ENCODE peak calls at places on chromosomes 2 and 18, in four cellular contexts. F is GM23338, Q is stomach, C is MM.1S. W is an unnamed sample.

GRCh38 chr2:120734930-120735611 is 597 bp upstream of the GLI2 start:
- DNase-seq in F (peak; percentile 67), Q (peak; percentile 22), C (no peak), W (no peak)

GRCh38 chr2:42163444-42164045 is 5.6 kb upstream of the EML4 start:
- DNase-seq in F (no peak), Q (no peak), C (no peak), W (no peak)

GRCh38 chr2:43027103-43027482 is 199.3 kb downstream of the ZFP36L2 start:
- DNase-seq in F (no peak), Q (no peak), C (no peak), W (no peak)

GRCh38 chr2:143617803-143618415 is 488.7 kb downstream of the ARHGAP15 start:
- DNase-seq in F (no peak), Q (no peak), C (peak; percentile 42), W (no peak)

GRCh38 chr18:58338961-58339722 is 289.7 kb downstream of the ALPK2 start:
- DNase-seq in F (peak; percentile 84), Q (peak; percentile 48), C (no peak), W (no peak)

GRCh38 chr2:201827621-201828020 is 21.3 kb downstream of the CDK15 start:
- DNase-seq in F (no peak), Q (no peak), C (no peak), W (no peak)

GRCh38 chr2:2822143-2822542 is 491.1 kb upstream of the MYT1L start:
- DNase-seq in F (no peak), Q (no peak), C (no peak), W (no peak)

GRCh38 chr2:217715484-217715883 is 287.3 kb downstream of the TNS1 start:
- DNase-seq in F (no peak), Q (no peak), C (no peak), W (no peak)

GRCh38 chr2:111694690-111695089 is 189.3 kb downstream of the ANAPC1 start:
- DNase-seq in F (no peak), Q (no peak), C (no peak), W (no peak)

GRCh38 chr2:232420073-232420454 is 13.4 kb downstream of the ALPG start:
- DNase-seq in F (peak; percentile 61), Q (no peak), C (no peak), W (no peak)

GRCh38 chr2:120684691-120685402 is 50.8 kb upstream of the GLI2 start:
- DNase-seq in F (no peak), Q (no peak), C (no peak), W (no peak)

GRCh38 chr18:36398419-36398818 is 100.9 kb downstream of the FHOD3 start:
- DNase-seq in F (no peak), Q (no peak), C (no peak), W (no peak)

GRCh38 chr2:159283529-159283928 is 3.0 kb downstream of the WDSUB1 start:
- DNase-seq in F (peak; percentile 12), Q (no peak), C (no peak), W (no peak)

GRCh38 chr2:205409403-205409802 is 272.9 kb upstream of the NRP2 start:
- DNase-seq in F (no peak), Q (no peak), C (no peak), W (no peak)

GRCh38 chr2:207265849-207266248 is 100.1 kb upstream of the KLF7 start:
- DNase-seq in F (no peak), Q (no peak), C (no peak), W (no peak)

GRCh38 chr18:43949291-43949690 is 672.0 kb upstream of the SYT4 start:
- DNase-seq in F (no peak), Q (no peak), C (no peak), W (no peak)

GRCh38 chr2:140863713-140864112 is 1267.1 kb downstream of the LRP1B start:
- DNase-seq in F (peak; percentile 76), Q (no peak), C (peak; percentile 41), W (peak; percentile 32)

GRCh38 chr18:67010916-67011315 is 407.0 kb upstream of the CDH19 start:
- DNase-seq in F (no peak), Q (no peak), C (no peak), W (no peak)

GRCh38 chr2:153944775-153945174 is 73.1 kb downstream of the GALNT13 start:
- DNase-seq in F (no peak), Q (no peak), C (no peak), W (peak; percentile 2)

GRCh38 chr18:58169472-58169871 is 125.4 kb downstream of the NEDD4L start:
- DNase-seq in F (no peak), Q (no peak), C (no peak), W (no peak)

GRCh38 chr18:57353137-57353939 is 981 bp downstream of the ST8SIA3 start:
- DNase-seq in F (peak; percentile 81), Q (no peak), C (no peak), W (no peak)

GRCh38 chr18:48798334-48799197 is 152.2 kb downstream of the SMAD7 start:
- DNase-seq in F (no peak), Q (peak; percentile 13), C (no peak), W (no peak)

GRCh38 chr2:111698743-111699554 is 185.0 kb downstream of the ANAPC1 start:
- DNase-seq in F (peak; percentile 50), Q (peak; percentile 70), C (peak; percentile 94), W (peak; percentile 76)

GRCh38 chr2:227447606-227448005 is 24.4 kb upstream of the AGFG1 start:
- DNase-seq in F (no peak), Q (no peak), C (no peak), W (no peak)

GRCh38 chr2:29113891-29114321 is 1.3 kb upstream of the CLIP4 start:
- DNase-seq in F (no peak), Q (peak; percentile 46), C (peak; percentile 39), W (no peak)

GRCh38 chr2:129821445-129821844 is 158.0 kb upstream of the RAB6C start:
- DNase-seq in F (no peak), Q (no peak), C (no peak), W (no peak)

GRCh38 chr2:44086639-44087036 is 82.0 kb upstream of the PPM1B start:
- DNase-seq in F (no peak), Q (no peak), C (no peak), W (no peak)
- H3K4me3 ChIP-seq in F (peak overlapping the region; percentile 44), Q (peak overlapping the region; percentile 45), C (peak overlapping the region; percentile 61), W (no peak overlapping the region)

DNA sequence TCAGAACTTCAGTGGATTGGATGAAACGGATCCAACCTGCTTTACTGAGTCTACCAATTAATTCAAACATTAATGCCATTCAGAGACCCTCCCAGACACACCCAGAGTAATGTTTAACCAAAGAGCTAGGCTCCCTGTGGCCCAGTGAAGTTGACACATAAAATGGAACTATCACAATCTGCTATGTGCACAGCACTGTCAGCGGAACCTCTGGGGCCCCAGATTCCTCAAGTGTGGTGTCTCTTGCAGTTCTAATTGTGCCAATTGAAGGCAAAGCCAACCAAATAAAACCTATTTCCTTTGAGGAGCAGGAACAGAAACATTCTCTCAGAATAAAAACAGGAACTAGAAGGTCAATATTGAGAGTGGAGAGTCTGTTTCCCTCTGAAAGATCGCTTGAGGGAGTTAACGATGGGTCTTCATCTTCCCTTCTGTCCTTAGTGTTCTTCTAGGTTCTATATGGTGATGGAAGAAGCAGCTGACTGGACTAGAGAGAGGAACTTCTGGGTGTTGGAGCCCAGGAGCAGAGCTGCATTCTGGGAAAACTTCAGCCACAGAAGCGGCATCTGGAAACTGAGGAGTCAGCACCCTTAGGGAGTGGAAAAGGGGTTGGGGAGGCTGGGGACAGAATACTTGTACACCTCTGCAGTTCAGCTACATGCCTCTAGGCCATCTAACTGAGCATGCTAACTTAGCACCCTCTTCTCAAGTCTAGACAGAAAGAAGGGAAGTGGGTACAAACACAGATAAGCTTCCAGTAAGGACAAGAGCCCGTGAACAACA is 174.4 kb upstream of the FBXO11 start:
- DNase-seq in F (peak; percentile 38), Q (no peak), C (no peak), W (no peak)
- H3K4me3 ChIP-seq in F (no peak overlapping the region), Q (no peak overlapping the region), C (no peak overlapping the region), W (no peak overlapping the region)

DNA sequence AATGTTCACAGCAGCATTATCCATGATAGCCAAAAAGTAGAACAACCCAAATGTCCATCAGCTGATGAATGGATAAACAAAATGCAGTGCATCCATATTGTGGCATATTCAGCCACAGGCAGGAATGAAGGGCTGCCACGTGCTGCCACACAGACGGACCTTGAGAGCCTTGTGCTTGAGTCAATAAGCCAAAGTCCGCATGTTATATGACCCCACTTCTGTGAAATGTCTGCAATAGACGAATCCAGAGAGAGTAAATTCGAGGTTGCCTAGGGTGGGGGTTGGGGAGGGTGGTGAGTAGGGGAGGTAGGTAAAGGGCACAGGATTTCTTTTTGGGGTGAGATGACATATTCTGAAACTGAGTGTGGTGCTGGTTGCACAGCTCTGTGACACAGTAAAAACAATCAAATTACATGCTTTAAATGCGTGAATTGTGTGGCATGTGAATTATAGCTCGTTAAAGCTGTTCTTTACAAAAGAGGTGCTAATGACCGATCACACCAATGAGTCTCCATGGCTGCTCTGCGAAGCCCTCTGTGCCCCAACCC is 38.9 kb upstream of the LDLRAD4 start:
- DNase-seq in F (no peak), Q (no peak), C (no peak), W (no peak)
- H3K4me3 ChIP-seq in F (no peak overlapping the region), Q (no peak overlapping the region), C (no peak overlapping the region), W (no peak overlapping the region)

GRCh38 chr2:103103678-103104077 is 341.8 kb downstream of the TMEM182 start:
- DNase-seq in F (no peak), Q (no peak), C (no peak), W (no peak)
- H3K4me3 ChIP-seq in F (no peak overlapping the region), Q (no peak overlapping the region), C (no peak overlapping the region), W (no peak overlapping the region)